ENCODE peak calls at places on chromosome 11, in seven cellular contexts. One of them, this sample, is unnamed.

GRCh38 chr11:25981998-25982397 is 349.9 kb upstream of the ANO3 start:
- DNase-seq in astrocyte of the cerebellum: peak
- DNase-seq in AG09309: peak
- DNase-seq in heart right ventricle: peak
- DNase-seq in ovary: no peak
- DNase-seq in pancreas: no peak
- DNase-seq in PC-3: peak
- DNase-seq in this sample: peak

GRCh38 chr11:130601141-130601540 is 152.7 kb downstream of the ADAMTS15 start:
- DNase-seq in astrocyte of the cerebellum: peak
- DNase-seq in AG09309: no peak
- DNase-seq in heart right ventricle: peak
- DNase-seq in ovary: peak
- DNase-seq in pancreas: no peak
- DNase-seq in PC-3: no peak
- DNase-seq in this sample: peak

GRCh38 chr11:80532633-80533232 is 1091.9 kb upstream of the TENM4 start:
- DNase-seq in astrocyte of the cerebellum: no peak
- DNase-seq in AG09309: no peak
- DNase-seq in heart right ventricle: no peak
- DNase-seq in ovary: no peak
- DNase-seq in pancreas: no peak
- DNase-seq in PC-3: no peak
- DNase-seq in this sample: no peak

GRCh38 chr11:80379620-80380278 is 938.9 kb upstream of the TENM4 start:
- DNase-seq in astrocyte of the cerebellum: no peak
- DNase-seq in AG09309: no peak
- DNase-seq in heart right ventricle: no peak
- DNase-seq in ovary: no peak
- DNase-seq in pancreas: no peak
- DNase-seq in PC-3: no peak
- DNase-seq in this sample: no peak

GRCh38 chr11:17906436-17906835 is 106.4 kb downstream of the SERGEF start:
- DNase-seq in astrocyte of the cerebellum: no peak
- DNase-seq in AG09309: no peak
- DNase-seq in heart right ventricle: no peak
- DNase-seq in ovary: no peak
- DNase-seq in pancreas: no peak
- DNase-seq in PC-3: peak
- DNase-seq in this sample: no peak

GRCh38 chr11:48103621-48104561 is 112.7 kb upstream of the OR4B1 start:
- DNase-seq in astrocyte of the cerebellum: no peak
- DNase-seq in AG09309: no peak
- DNase-seq in heart right ventricle: no peak
- DNase-seq in ovary: no peak
- DNase-seq in pancreas: no peak
- DNase-seq in PC-3: peak
- DNase-seq in this sample: no peak

GRCh38 chr11:134272381-134273316 is 3.5 kb upstream of the GLB1L3 start:
- DNase-seq in astrocyte of the cerebellum: no peak
- DNase-seq in AG09309: peak
- DNase-seq in heart right ventricle: no peak
- DNase-seq in ovary: no peak
- DNase-seq in pancreas: no peak
- DNase-seq in PC-3: no peak
- DNase-seq in this sample: no peak

GRCh38 chr11:46930089-46930488 is 6.5 kb upstream of the CSTPP1 start:
- DNase-seq in astrocyte of the cerebellum: peak
- DNase-seq in AG09309: no peak
- DNase-seq in heart right ventricle: no peak
- DNase-seq in ovary: no peak
- DNase-seq in pancreas: no peak
- DNase-seq in PC-3: peak
- DNase-seq in this sample: no peak

GRCh38 chr11:43784866-43785265 is 95.8 kb upstream of the ALKBH3 start:
- DNase-seq in astrocyte of the cerebellum: no peak
- DNase-seq in AG09309: no peak
- DNase-seq in heart right ventricle: no peak
- DNase-seq in ovary: no peak
- DNase-seq in pancreas: no peak
- DNase-seq in PC-3: no peak
- DNase-seq in this sample: no peak

GRCh38 chr11:22479133-22479690 is 141.0 kb downstream of the SLC17A6 start:
- DNase-seq in astrocyte of the cerebellum: peak
- DNase-seq in AG09309: no peak
- DNase-seq in heart right ventricle: no peak
- DNase-seq in ovary: no peak
- DNase-seq in pancreas: no peak
- DNase-seq in PC-3: no peak
- DNase-seq in this sample: no peak

GRCh38 chr11:2271327-2272240 is 1.2 kb upstream of the ASCL2 start:
- DNase-seq in astrocyte of the cerebellum: no peak
- DNase-seq in AG09309: no peak
- DNase-seq in heart right ventricle: peak
- DNase-seq in ovary: peak
- DNase-seq in pancreas: no peak
- DNase-seq in PC-3: no peak
- DNase-seq in this sample: no peak

GRCh38 chr11:118241191-118242098 is 10.7 kb downstream of the MPZL3 start:
- DNase-seq in astrocyte of the cerebellum: no peak
- DNase-seq in AG09309: no peak
- DNase-seq in heart right ventricle: peak
- DNase-seq in ovary: no peak
- DNase-seq in pancreas: peak
- DNase-seq in PC-3: peak
- DNase-seq in this sample: no peak

GRCh38 chr11:2889399-2890273 is 4.1 kb upstream of the CDKN1C start:
- DNase-seq in astrocyte of the cerebellum: no peak
- DNase-seq in AG09309: no peak
- DNase-seq in heart right ventricle: no peak
- DNase-seq in ovary: no peak
- DNase-seq in pancreas: no peak
- DNase-seq in PC-3: no peak
- DNase-seq in this sample: no peak

GRCh38 chr11:74138572-74138971 is 32.2 kb downstream of the C2CD3 start:
- DNase-seq in astrocyte of the cerebellum: peak
- DNase-seq in AG09309: peak
- DNase-seq in heart right ventricle: peak
- DNase-seq in ovary: no peak
- DNase-seq in pancreas: no peak
- DNase-seq in PC-3: peak
- DNase-seq in this sample: peak

GRCh38 chr11:74279256-74279655 is 32.2 kb downstream of the P4HA3 start:
- DNase-seq in astrocyte of the cerebellum: no peak
- DNase-seq in AG09309: no peak
- DNase-seq in heart right ventricle: no peak
- DNase-seq in ovary: no peak
- DNase-seq in pancreas: no peak
- DNase-seq in PC-3: no peak
- DNase-seq in this sample: no peak

DNA sequence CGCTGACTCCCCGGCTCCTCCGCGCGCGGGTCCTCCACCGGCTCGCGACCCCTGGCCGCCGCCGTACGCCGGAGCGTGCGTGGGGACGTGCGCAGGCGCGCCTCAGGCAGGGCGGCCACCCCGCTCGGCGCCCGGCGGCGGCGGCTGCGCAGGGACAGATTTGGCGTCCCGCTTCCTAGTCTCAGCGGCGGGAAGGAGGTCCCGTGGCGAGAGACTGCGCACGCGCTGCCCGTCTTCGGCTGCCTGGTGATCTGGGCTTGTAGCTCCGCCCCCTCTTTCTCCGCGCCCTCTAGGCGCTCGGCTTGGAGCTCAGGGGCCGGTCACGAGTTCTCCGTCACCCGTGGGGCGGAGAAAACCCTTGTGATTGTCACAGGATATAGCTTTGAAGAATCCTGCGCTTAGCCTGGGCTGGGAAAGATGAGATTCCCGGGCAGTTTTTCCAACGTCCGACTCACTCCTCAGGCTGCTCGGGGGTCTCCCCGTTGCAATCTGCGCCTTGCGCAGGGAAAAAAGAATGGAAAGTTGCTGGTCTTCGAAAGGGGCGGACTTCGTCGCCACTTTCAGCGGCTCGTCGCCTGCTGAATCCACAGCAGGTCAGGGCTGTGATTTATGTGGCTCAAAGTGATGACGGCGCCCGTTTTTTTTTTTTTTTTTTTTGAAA is at the start of gene PATL1:
- DNase-seq in astrocyte of the cerebellum: peak
- DNase-seq in AG09309: peak
- DNase-seq in heart right ventricle: peak
- DNase-seq in ovary: peak
- DNase-seq in pancreas: peak
- DNase-seq in PC-3: peak
- DNase-seq in this sample: peak
- TF ChIP-seq CTCF in astrocyte of the cerebellum: no peak
- TF ChIP-seq CTCF in AG09309: peak
- TF ChIP-seq CTCF in heart right ventricle: no peak
- TF ChIP-seq CTCF in ovary: no peak
- TF ChIP-seq CTCF in pancreas: no peak
- TF ChIP-seq CTCF in PC-3: no peak
- TF ChIP-seq CTCF in this sample: no peak

DNA sequence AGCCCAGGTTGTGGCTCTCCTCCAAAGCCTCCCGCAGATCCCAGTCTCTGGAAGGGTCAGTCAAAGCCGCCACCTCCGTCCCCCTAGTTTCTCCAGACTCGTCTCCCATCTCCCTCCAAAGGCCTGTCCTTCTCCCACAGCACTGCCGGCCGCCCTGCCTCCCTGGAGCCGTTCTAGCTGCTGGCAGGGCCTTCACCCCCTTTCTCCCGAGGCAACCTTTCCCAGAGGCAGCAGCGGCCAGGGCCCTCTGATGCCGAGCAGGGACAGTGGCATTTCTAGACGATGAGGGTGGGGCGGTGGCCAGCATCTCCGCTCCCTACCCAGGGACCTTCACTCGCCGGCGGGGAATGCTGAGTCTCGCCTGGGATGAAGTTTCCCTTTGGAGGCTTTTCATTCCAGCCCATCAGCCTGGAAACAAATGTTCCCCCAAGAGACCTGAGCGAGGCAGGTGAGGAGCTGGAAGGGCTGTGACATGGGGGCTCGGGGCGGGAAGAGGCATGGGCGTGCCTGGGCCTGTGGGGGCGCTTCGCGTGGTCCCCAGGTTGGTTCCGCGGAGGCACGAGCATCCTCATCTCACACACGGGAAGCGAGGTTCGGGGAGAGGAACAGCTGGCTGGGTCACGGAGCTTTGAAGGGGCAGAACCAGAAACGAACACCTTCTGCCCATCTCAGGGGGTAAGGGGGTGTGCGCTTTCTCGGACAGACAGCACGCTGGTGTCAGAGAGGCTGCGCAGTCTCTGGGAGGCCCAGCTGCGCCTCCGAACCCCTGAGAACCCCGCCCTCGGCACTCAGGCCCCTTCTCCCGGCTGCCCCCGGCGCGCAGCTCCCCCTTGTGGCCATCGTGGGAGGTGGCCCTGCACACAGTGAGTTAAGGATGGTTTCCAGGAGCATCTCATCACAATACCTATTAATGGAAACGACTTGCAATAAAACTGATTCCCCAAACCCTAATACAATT is 18.1 kb upstream of the KLHL35 start:
- DNase-seq in astrocyte of the cerebellum: no peak
- DNase-seq in AG09309: no peak
- DNase-seq in heart right ventricle: no peak
- DNase-seq in ovary: no peak
- DNase-seq in pancreas: no peak
- DNase-seq in PC-3: peak
- DNase-seq in this sample: no peak
- TF ChIP-seq CTCF in astrocyte of the cerebellum: peak
- TF ChIP-seq CTCF in AG09309: peak
- TF ChIP-seq CTCF in heart right ventricle: peak
- TF ChIP-seq CTCF in ovary: no peak
- TF ChIP-seq CTCF in pancreas: peak
- TF ChIP-seq CTCF in PC-3: peak
- TF ChIP-seq CTCF in this sample: peak

GRCh38 chr11:94786264-94787126 is 18.3 kb downstream of the AMOTL1 start:
- DNase-seq in astrocyte of the cerebellum: no peak
- DNase-seq in AG09309: no peak
- DNase-seq in heart right ventricle: no peak
- DNase-seq in ovary: no peak
- DNase-seq in pancreas: no peak
- DNase-seq in PC-3: peak
- DNase-seq in this sample: no peak
- TF ChIP-seq CTCF in astrocyte of the cerebellum: peak
- TF ChIP-seq CTCF in AG09309: peak
- TF ChIP-seq CTCF in heart right ventricle: peak
- TF ChIP-seq CTCF in ovary: peak
- TF ChIP-seq CTCF in pancreas: peak
- TF ChIP-seq CTCF in PC-3: peak
- TF ChIP-seq CTCF in this sample: peak

GRCh38 chr11:65425105-65425970 is 2.7 kb downstream of the NEAT1 start:
- DNase-seq in astrocyte of the cerebellum: no peak
- DNase-seq in AG09309: peak
- DNase-seq in heart right ventricle: peak
- DNase-seq in ovary: peak
- DNase-seq in pancreas: no peak
- DNase-seq in PC-3: peak
- DNase-seq in this sample: no peak
- TF ChIP-seq CTCF in astrocyte of the cerebellum: no peak
- TF ChIP-seq CTCF in AG09309: peak
- TF ChIP-seq CTCF in heart right ventricle: no peak
- TF ChIP-seq CTCF in ovary: no peak
- TF ChIP-seq CTCF in pancreas: no peak
- TF ChIP-seq CTCF in PC-3: peak
- TF ChIP-seq CTCF in this sample: no peak

GRCh38 chr11:103671143-103671651 is 365.2 kb upstream of the DDI1 start:
- DNase-seq in astrocyte of the cerebellum: no peak
- DNase-seq in AG09309: no peak
- DNase-seq in heart right ventricle: no peak
- DNase-seq in ovary: no peak
- DNase-seq in pancreas: no peak
- DNase-seq in PC-3: peak
- DNase-seq in this sample: no peak
- TF ChIP-seq CTCF in astrocyte of the cerebellum: peak
- TF ChIP-seq CTCF in AG09309: no peak
- TF ChIP-seq CTCF in heart right ventricle: no peak
- TF ChIP-seq CTCF in ovary: no peak
- TF ChIP-seq CTCF in pancreas: no peak
- TF ChIP-seq CTCF in PC-3: peak
- TF ChIP-seq CTCF in this sample: no peak